ENCODE peak calls at places on chromosomes 1 and 21, in five cellular contexts. S is upper lobe of right lung, Y is sigmoid colon, M is NCI-H510A, P is choroid plexus epithelial cell. D is an unnamed sample.

GRCh38 chr1:101153692-101154091 is 83.1 kb upstream of the S1PR1 start:
- DNase-seq in S (no peak), Y (no peak), M (no peak), P (no peak), D (no peak)

GRCh38 chr1:110011527-110012041 is 22.8 kb upstream of the STRIP1 start:
- DNase-seq in S (no peak), Y (no peak), M (no peak), P (peak; percentile 86), D (no peak)

GRCh38 chr1:191892716-191893115 is 265.5 kb upstream of the RGS18 start:
- DNase-seq in S (no peak), Y (no peak), M (no peak), P (no peak), D (no peak)

GRCh38 chr1:223846668-223847007 is 891 bp upstream of the TP53BP2 start:
- DNase-seq in S (no peak), Y (no peak), M (no peak), P (no peak), D (peak; percentile 28)

GRCh38 chr1:152878042-152878441 is at the start of gene SMCP:
- DNase-seq in S (no peak), Y (no peak), M (no peak), P (no peak), D (no peak)

GRCh38 chr1:59025898-59026426 is 242.1 kb upstream of the JUN start:
- DNase-seq in S (no peak), Y (no peak), M (no peak), P (peak; percentile 65), D (no peak)

GRCh38 chr1:6359568-6360496 is 33.7 kb downstream of the ACOT7 start:
- DNase-seq in S (peak; percentile 89), Y (peak; percentile 86), M (peak; percentile 74), P (peak; percentile 77), D (no peak)

GRCh38 chr1:92356956-92357355 is 58.1 kb downstream of the RPAP2 start:
- DNase-seq in S (no peak), Y (no peak), M (no peak), P (peak; percentile 87), D (no peak)

GRCh38 chr1:108082741-108083562 is 117.2 kb downstream of the SLC25A24 start:
- DNase-seq in S (no peak), Y (no peak), M (peak; percentile 48), P (no peak), D (peak; percentile 88)

GRCh38 chr1:204080163-204080903 is 7.4 kb downstream of the SOX13 start:
- DNase-seq in S (peak; percentile 96), Y (peak; percentile 92), M (peak; percentile 97), P (peak; percentile 91), D (peak; percentile 97)

GRCh38 chr1:86155061-86155806 is 1.3 kb downstream of the COL24A1 start:
- DNase-seq in S (peak; percentile 69), Y (peak; percentile 67), M (no peak), P (peak; percentile 41), D (no peak)

GRCh38 chr1:230459463-230459862 is 33.3 kb upstream of the PGBD5 start:
- DNase-seq in S (no peak), Y (no peak), M (no peak), P (peak; percentile 68), D (peak; percentile 37)

GRCh38 chr1:161691846-161692245 is 15.2 kb upstream of the FCRLA start:
- DNase-seq in S (no peak), Y (no peak), M (no peak), P (no peak), D (no peak)

GRCh38 chr1:225539069-225539468 is 111.2 kb upstream of the LBR start:
- DNase-seq in S (no peak), Y (no peak), M (no peak), P (no peak), D (no peak)

GRCh38 chr1:66947267-66947666 is 22.5 kb downstream of the MIER1 start:
- DNase-seq in S (no peak), Y (no peak), M (no peak), P (peak; percentile 41), D (no peak)

GRCh38 chr21:46116846-46117585 is 19.1 kb downstream of the COL6A2 start:
- DNase-seq in S (peak; percentile 56), Y (peak; percentile 63), M (no peak), P (no peak), D (no peak)

GRCh38 chr1:27026621-27027574 is 14.2 kb upstream of the TENT5B start:
- DNase-seq in S (peak; percentile 82), Y (no peak), M (peak; percentile 74), P (peak; percentile 81), D (peak; percentile 85)

GRCh38 chr21:45818276-45818903 is 163.2 kb upstream of the COL6A1 start:
- DNase-seq in S (no peak), Y (peak; percentile 55), M (no peak), P (peak; percentile 87), D (no peak)

GRCh38 chr1:99365121-99365520 is 100.8 kb downstream of the PLPPR4 start:
- DNase-seq in S (no peak), Y (no peak), M (no peak), P (no peak), D (no peak)

GRCh38 chr1:114719424-114719787 is 2.8 kb upstream of the NRAS start:
- DNase-seq in S (no peak), Y (no peak), M (no peak), P (no peak), D (no peak)

GRCh38 chr1:239184581-239185244 is 201.7 kb upstream of the CHRM3 start:
- DNase-seq in S (no peak), Y (no peak), M (no peak), P (no peak), D (no peak)

GRCh38 chr21:45868086-45868485 is 113.5 kb upstream of the COL6A1 start:
- DNase-seq in S (no peak), Y (peak; percentile 43), M (no peak), P (no peak), D (no peak)

GRCh38 chr1:91777196-91777595 is 108.8 kb downstream of the TGFBR3 start:
- DNase-seq in S (no peak), Y (no peak), M (no peak), P (no peak), D (no peak)

GRCh38 chr1:42981871-42982270 is 23.2 kb upstream of the SLC2A1 start:
- DNase-seq in S (no peak), Y (no peak), M (no peak), P (no peak), D (no peak)

GRCh38 chr1:14954210-14954609 is 199.3 kb upstream of the TMEM51 start:
- DNase-seq in S (no peak), Y (no peak), M (no peak), P (no peak), D (no peak)